ENCODE peak calls at places on chromosomes 5 and 9, in six cellular contexts. I is amygdala; M is activated effector memory CD4-positive, alpha-beta T cell treated with Interleukin-2 at 50 U/mL for 16 hours; A is NCI-H748 treated with DMSO at 0.1 percent for 48 hours; H is SW 1271; W is neural progenitor cell. P is an unnamed sample.

GRCh38 chr5:121199238-121199999 is 652.3 kb upstream of the FTMT start:
- DNase-seq in I (no peak), M (no peak), A (no peak), H (no peak), W (no peak), P (no peak)

GRCh38 chr5:76175051-76175666 is 92.0 kb downstream of the SV2C start:
- DNase-seq in I (no peak), M (peak; percentile 39), A (peak; percentile 42), H (peak; percentile 6), W (peak; percentile 75), P (peak; percentile 76)

GRCh38 chr5:156913719-156914370 is 49.2 kb downstream of the TIMD4 start:
- DNase-seq in I (no peak), M (no peak), A (peak; percentile 97), H (no peak), W (peak; percentile 49), P (no peak)

GRCh38 chr9:34611251-34611810 is 566 bp downstream of the RPP25L start:
- DNase-seq in I (no peak), M (no peak), A (no peak), H (no peak), W (no peak), P (no peak)

GRCh38 chr5:179343902-179344300 is 1.4 kb downstream of the ADAMTS2 start:
- DNase-seq in I (no peak), M (no peak), A (no peak), H (no peak), W (peak; percentile 94), P (no peak)

GRCh38 chr9:96140401-96141180 is 161.4 kb downstream of the HSD17B3 start:
- DNase-seq in I (peak; percentile 42), M (no peak), A (no peak), H (no peak), W (peak; percentile 22), P (no peak)

GRCh38 chr9:130866474-130866965 is 30.1 kb downstream of the QRFP start:
- DNase-seq in I (no peak), M (peak; percentile 10), A (peak; percentile 94), H (peak; percentile 80), W (peak; percentile 92), P (peak; percentile 75)

GRCh38 chr5:146388418-146388817 is 49.8 kb downstream of the POU4F3 start:
- DNase-seq in I (no peak), M (no peak), A (no peak), H (no peak), W (no peak), P (no peak)

GRCh38 chr5:108461628-108462367 is 79.9 kb upstream of the FBXL17 start:
- DNase-seq in I (no peak), M (no peak), A (no peak), H (no peak), W (no peak), P (no peak)

GRCh38 chr9:127130661-127131538 is 8.5 kb upstream of the ANGPTL2 start:
- DNase-seq in I (peak; percentile 26), M (no peak), A (no peak), H (no peak), W (no peak), P (no peak)

GRCh38 chr5:69271376-69271775 is 36.7 kb downstream of the CDK7 start:
- DNase-seq in I (peak; percentile 1), M (no peak), A (no peak), H (no peak), W (no peak), P (no peak)

GRCh38 chr9:136533775-136534157 is 12.1 kb downstream of the NOTCH1 start:
- DNase-seq in I (no peak), M (peak; percentile 73), A (no peak), H (no peak), W (no peak), P (no peak)

GRCh38 chr9:137053944-137054931 is at the start of gene ENTPD2:
- DNase-seq in I (no peak), M (peak; percentile 24), A (no peak), H (no peak), W (peak; percentile 56), P (peak; percentile 96)

GRCh38 chr9:135939351-135940265 is 21.6 kb downstream of the UBAC1 start:
- DNase-seq in I (no peak), M (peak; percentile 25), A (no peak), H (no peak), W (no peak), P (no peak)

GRCh38 chr9:120941046-120941770 is 14.6 kb upstream of the TRAF1 start:
- DNase-seq in I (no peak), M (no peak), A (no peak), H (no peak), W (no peak), P (no peak)

GRCh38 chr5:71533614-71534013 is 53.5 kb upstream of the MCCC2 start:
- DNase-seq in I (no peak), M (no peak), A (no peak), H (peak; percentile 23), W (no peak), P (no peak)

GRCh38 chr5:135608361-135608760 is 29.6 kb upstream of the CXCL14 start:
- DNase-seq in I (no peak), M (no peak), A (no peak), H (no peak), W (no peak), P (no peak)

GRCh38 chr9:72356019-72356653 is 8.9 kb downstream of the ZFAND5 start:
- DNase-seq in I (no peak), M (no peak), A (no peak), H (no peak), W (no peak), P (no peak)

GRCh38 chr5:56751914-56752313 is 63.4 kb upstream of the MAP3K1 start:
- DNase-seq in I (no peak), M (no peak), A (no peak), H (no peak), W (no peak), P (no peak)

GRCh38 chr5:64632251-64632650 is 58.1 kb upstream of the SHISAL2B start:
- DNase-seq in I (no peak), M (no peak), A (no peak), H (no peak), W (no peak), P (no peak)

GRCh38 chr9:73531658-73532057 is 380.0 kb downstream of the ANXA1 start:
- DNase-seq in I (no peak), M (no peak), A (no peak), H (no peak), W (no peak), P (no peak)

GRCh38 chr9:107833295-107833694 is 343.7 kb upstream of the KLF4 start:
- DNase-seq in I (no peak), M (no peak), A (no peak), H (no peak), W (no peak), P (no peak)

GRCh38 chr9:88531920-88532319 is 3.1 kb upstream of the NXNL2 start:
- DNase-seq in I (no peak), M (no peak), A (no peak), H (no peak), W (peak; percentile 44), P (peak; percentile 57)

GRCh38 chr5:172441262-172441751 is 13.0 kb downstream of the SH3PXD2B start:
- DNase-seq in I (no peak), M (no peak), A (no peak), H (no peak), W (no peak), P (no peak)

GRCh38 chr9:95845751-95846150 is 29.7 kb upstream of the ERCC6L2 start:
- DNase-seq in I (no peak), M (no peak), A (no peak), H (no peak), W (no peak), P (no peak)

GRCh38 chr9:135086597-135087488 is 625 bp upstream of the OLFM1 start:
- DNase-seq in I (no peak), M (no peak), A (no peak), H (no peak), W (no peak), P (no peak)

GRCh38 chr9:133950206-133950915 is 41.8 kb downstream of the VAV2 start:
- DNase-seq in I (no peak), M (no peak), A (no peak), H (no peak), W (no peak), P (no peak)

GRCh38 chr9:14366071-14366470 is 52.1 kb upstream of the NFIB start:
- DNase-seq in I (no peak), M (no peak), A (no peak), H (no peak), W (no peak), P (no peak)

GRCh38 chr5:92922231-92922967 is 658.6 kb downstream of the NR2F1-AS1 start:
- DNase-seq in I (no peak), M (no peak), A (no peak), H (no peak), W (peak; percentile 51), P (no peak)

GRCh38 chr9:76366275-76366674 is 28.0 kb downstream of the RFK start:
- DNase-seq in I (no peak), M (no peak), A (peak; percentile 63), H (no peak), W (no peak), P (no peak)

GRCh38 chr9:98654247-98654646 is 54.5 kb downstream of the GABBR2 start:
- DNase-seq in I (no peak), M (no peak), A (peak; percentile 49), H (no peak), W (no peak), P (no peak)

GRCh38 chr5:106843812-106844416 is 826.8 kb downstream of the EFNA5 start:
- DNase-seq in I (no peak), M (no peak), A (no peak), H (no peak), W (peak; percentile 14), P (no peak)

GRCh38 chr5:4866131-4866659 is 273.9 kb upstream of the ADAMTS16 start:
- DNase-seq in I (no peak), M (no peak), A (no peak), H (no peak), W (no peak), P (no peak)

P was measured in T47D.